ENCODE peak calls at places on chromosome 10, in ten cellular contexts. K is lower lobe of right lung, I is Panc1, D is right cardiac atrium, P is transverse colon, G is mesendoderm, J is heart right ventricle, T is Caco-2, C is prostate gland, V is psoas muscle. R is an unnamed sample.

GRCh38 chr10:51718804-51719291 is 19.5 kb upstream of the CSTF2T start:
- DNase-seq in I (no peak), J (no peak), T (peak; percentile 57), C (no peak), G (peak; percentile 74), V (no peak), K (no peak), D (no peak), P (no peak), R (peak; percentile 44)

GRCh38 chr10:67282871-67283270 is 357.0 kb downstream of the LRRTM3 start:
- DNase-seq in C (no peak), T (peak; percentile 91), D (no peak), P (no peak), I (no peak), V (no peak), G (no peak), J (no peak), K (no peak), R (no peak)

GRCh38 chr10:118511720-118512119 is 83.7 kb downstream of the PRLHR start:
- DNase-seq in C (no peak), P (no peak), I (no peak), G (no peak), V (no peak), D (no peak), K (no peak), J (no peak), T (no peak), R (no peak)

GRCh38 chr10:48605264-48605615 is 367 bp upstream of the ARHGAP22 start:
- DNase-seq in I (no peak), G (no peak), J (no peak), P (no peak), C (no peak), V (no peak), K (no peak), D (no peak), T (no peak), R (no peak)

GRCh38 chr10:121668336-121669009 is 70.2 kb upstream of the FGFR2 start:
- DNase-seq in I (no peak), T (no peak), V (no peak), P (peak; percentile 26), D (peak; percentile 63), K (peak; percentile 58), C (peak; percentile 73), J (peak; percentile 50), G (peak; percentile 93), R (peak; percentile 6)

GRCh38 chr10:45373783-45374450 is at the start of gene ALOX5:
- DNase-seq in V (peak; percentile 74), I (no peak), P (peak; percentile 79), J (peak; percentile 77), K (peak; percentile 91), C (peak; percentile 46), T (peak; percentile 75), D (peak; percentile 78), G (peak; percentile 66), R (peak; percentile 54)

GRCh38 chr10:84237199-84238051 is 3.9 kb downstream of the LRIT1 start:
- DNase-seq in J (peak; percentile 54), I (no peak), P (no peak), D (peak; percentile 32), C (no peak), G (peak; percentile 72), T (no peak), V (no peak), K (no peak), R (no peak)

GRCh38 chr10:122051609-122052385 is 62.8 kb downstream of the TACC2 start:
- DNase-seq in K (peak; percentile 74), V (peak; percentile 63), P (peak; percentile 75), T (peak; percentile 74), G (peak; percentile 89), I (no peak), J (peak; percentile 38), D (peak; percentile 44), C (peak; percentile 67), R (peak; percentile 78)

GRCh38 chr10:59456199-59456598 is 93.8 kb upstream of the FAM13C start:
- DNase-seq in I (no peak), G (no peak), K (no peak), J (no peak), D (no peak), C (no peak), V (no peak), T (no peak), P (no peak), R (no peak)

GRCh38 chr10:15200626-15201025 is 32.1 kb upstream of the NMT2 start:
- DNase-seq in T (peak; percentile 77), K (no peak), J (no peak), C (no peak), I (peak; percentile 56), G (peak; percentile 98), V (no peak), D (no peak), P (no peak), R (peak; percentile 44)

GRCh38 chr10:100520811-100521210 is 1.1 kb upstream of the SEC31B start:
- DNase-seq in K (no peak), P (no peak), G (no peak), T (no peak), J (no peak), V (no peak), C (no peak), I (no peak), D (no peak), R (no peak)

GRCh38 chr10:58644311-58644710 is 131.6 kb downstream of the BICC1 start:
- DNase-seq in G (no peak), C (no peak), K (no peak), I (no peak), D (no peak), J (no peak), T (no peak), P (no peak), V (no peak), R (no peak)

GRCh38 chr10:3172081-3172445 is 519 bp downstream of the PITRM1 start:
- DNase-seq in V (no peak), I (peak; percentile 5), D (no peak), G (peak; percentile 9), J (no peak), T (no peak), C (no peak), K (no peak), P (peak; percentile 31), R (no peak)

GRCh38 chr10:27701971-27702537 is 43.6 kb downstream of the MKX start:
- DNase-seq in K (no peak), V (no peak), I (no peak), T (no peak), P (no peak), J (no peak), D (no peak), C (no peak), G (peak; percentile 65), R (no peak)

GRCh38 chr10:44931621-44932337 is 20.6 kb downstream of the TMEM72 start:
- DNase-seq in K (no peak), G (no peak), I (no peak), T (no peak), P (no peak), D (no peak), C (no peak), J (no peak), V (no peak), R (no peak)

GRCh38 chr10:103555712-103556111 is 62.2 kb downstream of the NEURL1 start:
- DNase-seq in J (no peak), K (no peak), C (no peak), P (no peak), I (no peak), D (no peak), T (no peak), G (no peak), V (peak; percentile 47), R (no peak)
- H3K4me1 ChIP-seq in J (peaks cover 21% of the 10 kb centered on the region), K (peaks cover 14% of the 10 kb centered on the region), C (no peaks in the 10 kb centered on the region), P (peaks cover 13% of the 10 kb centered on the region), I (no peaks in the 10 kb centered on the region), D (no peaks in the 10 kb centered on the region), T (peaks cover 10% of the 10 kb centered on the region), G (no peaks in the 10 kb centered on the region), V (peaks cover 34% of the 10 kb centered on the region), R (no peaks in the 10 kb centered on the region)

DNA sequence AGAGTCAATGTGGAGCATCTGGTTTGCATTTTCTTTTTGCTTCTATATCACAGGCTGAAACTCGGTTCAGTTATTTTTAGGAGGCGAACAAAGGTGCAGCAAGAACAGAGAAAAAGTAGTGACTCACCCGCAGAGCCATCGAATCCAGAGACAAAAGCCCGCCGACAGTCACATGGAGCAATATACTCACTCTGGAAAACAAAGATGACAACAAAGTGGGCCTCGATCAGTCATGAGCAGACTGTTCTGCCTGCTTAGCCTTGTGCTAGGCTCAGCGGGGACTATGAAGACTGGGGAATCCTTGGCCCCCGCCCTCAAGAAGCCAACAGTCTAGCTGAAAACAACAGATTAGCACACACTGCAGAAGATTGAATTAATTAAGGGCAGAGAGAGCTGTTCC is 30.4 kb downstream of the XPNPEP1 start:
- DNase-seq in C (no peak), G (no peak), T (no peak), P (no peak), K (no peak), D (no peak), I (no peak), J (no peak), V (peak; percentile 59), R (peak; percentile 51)
- H3K4me1 ChIP-seq in C (peaks cover 13% of the 10 kb centered on the region), G (peaks cover 5% of the 10 kb centered on the region), T (no peaks in the 10 kb centered on the region), P (peaks cover 50% of the 10 kb centered on the region), K (peaks cover 34% of the 10 kb centered on the region), D (peaks cover 43% of the 10 kb centered on the region), I (no peaks in the 10 kb centered on the region), J (peaks cover 73% of the 10 kb centered on the region), V (peaks cover 26% of the 10 kb centered on the region), R (peaks cover 14% of the 10 kb centered on the region)

DNA sequence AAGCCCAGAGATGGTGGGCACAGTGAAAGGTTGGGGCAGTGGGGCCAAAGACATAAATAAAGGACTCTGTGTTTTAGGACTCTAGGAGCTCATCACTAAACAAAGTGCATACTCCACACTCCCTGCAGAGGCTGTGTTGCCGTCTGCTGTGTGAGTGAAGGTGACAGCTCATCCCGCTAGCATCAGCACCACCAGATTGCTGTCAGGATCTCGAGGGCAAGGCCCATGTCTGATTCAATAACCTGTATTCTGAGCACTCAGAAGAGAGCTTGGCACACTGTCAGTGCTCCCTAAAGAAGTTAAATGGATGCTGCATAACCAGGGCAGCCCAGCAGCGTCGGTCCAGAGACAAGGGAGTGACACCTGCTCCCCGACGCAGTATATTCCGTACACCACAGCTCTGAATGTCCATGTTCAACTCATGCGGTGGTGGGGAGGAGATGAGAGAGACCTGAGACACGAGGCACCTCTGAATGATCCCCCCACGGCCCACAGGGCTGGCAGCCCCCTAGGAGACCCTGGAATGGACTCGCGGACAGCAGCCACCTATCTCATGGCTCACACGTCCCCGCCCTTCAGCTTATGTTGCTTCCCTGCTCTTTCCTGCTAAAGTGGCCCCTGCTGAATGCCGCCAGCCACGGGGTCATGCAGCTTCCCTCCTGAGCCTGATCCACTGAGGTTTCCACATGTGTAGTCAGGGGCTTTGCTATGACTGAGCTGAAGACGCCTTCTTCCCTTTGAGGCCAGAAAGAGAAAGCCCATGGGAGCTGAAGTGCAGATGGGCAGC is 132.7 kb upstream of the KCNMA1 start:
- DNase-seq in D (no peak), G (no peak), K (no peak), P (no peak), C (no peak), V (no peak), T (no peak), I (no peak), J (no peak), R (no peak)
- H3K4me1 ChIP-seq in D (no peaks in the 10 kb centered on the region), G (no peaks in the 10 kb centered on the region), K (no peaks in the 10 kb centered on the region), P (no peaks in the 10 kb centered on the region), C (no peaks in the 10 kb centered on the region), V (no peaks in the 10 kb centered on the region), T (no peaks in the 10 kb centered on the region), I (no peaks in the 10 kb centered on the region), J (no peaks in the 10 kb centered on the region), R (no peaks in the 10 kb centered on the region)

DNA sequence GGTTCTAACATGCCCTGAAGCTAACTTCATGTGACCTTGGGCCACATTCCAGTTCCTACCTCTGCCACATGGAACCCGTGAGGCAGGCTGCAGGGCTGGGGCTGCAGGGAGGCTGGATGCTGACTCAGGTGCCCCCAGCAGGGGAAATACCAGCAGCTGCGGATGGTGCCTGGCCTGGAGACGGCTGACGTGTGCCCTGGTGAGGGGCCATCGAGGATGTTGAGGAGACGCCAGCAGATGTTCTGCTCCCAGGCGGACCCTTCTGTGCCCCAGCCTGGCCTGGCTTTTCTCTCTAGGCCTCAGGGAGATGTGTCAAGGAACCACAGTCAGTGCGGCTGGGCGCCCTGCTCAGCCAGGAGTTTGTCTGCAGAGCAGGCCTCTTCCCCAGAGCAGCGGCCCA is 8.8 kb downstream of the BAG3 start:
- DNase-seq in J (no peak), I (no peak), K (no peak), G (peak; percentile 61), C (no peak), D (no peak), V (peak; percentile 79), P (no peak), T (no peak), R (no peak)
- H3K4me1 ChIP-seq in J (peaks cover 91% of the 10 kb centered on the region), I (peaks cover 97% of the 10 kb centered on the region), K (peaks cover 77% of the 10 kb centered on the region), G (peaks cover 12% of the 10 kb centered on the region), C (peaks cover 11% of the 10 kb centered on the region), D (peaks cover 17% of the 10 kb centered on the region), V (peaks cover 93% of the 10 kb centered on the region), P (peaks cover 77% of the 10 kb centered on the region), T (peaks cover 22% of the 10 kb centered on the region), R (peaks cover 4% of the 10 kb centered on the region)

R was measured in small intestine.